ENCODE peak calls at places on chromosomes 3 and 15, in eight cellular contexts. One of them, this sample, is unnamed.

GRCh38 chr15:55869660-55870059 is 123.8 kb downstream of the NEDD4 start:
- DNase-seq in endodermal cell: no peak
- DNase-seq in GM23248: no peak
- DNase-seq in HCT116: no peak
- DNase-seq in H9: no peak
- DNase-seq in tibial nerve: no peak
- DNase-seq in esophagus muscularis mucosa: no peak
- DNase-seq in Karpas-422: no peak
- DNase-seq in this sample: no peak

GRCh38 chr3:66567066-66567465 is 66.2 kb upstream of the LRIG1 start:
- DNase-seq in endodermal cell: no peak
- DNase-seq in GM23248: no peak
- DNase-seq in HCT116: no peak
- DNase-seq in H9: no peak
- DNase-seq in tibial nerve: no peak
- DNase-seq in esophagus muscularis mucosa: no peak
- DNase-seq in Karpas-422: no peak
- DNase-seq in this sample: no peak

GRCh38 chr3:57556459-57557087 is 499 bp downstream of the PDE12 start:
- DNase-seq in endodermal cell: no peak
- DNase-seq in GM23248: peak; percentile 64
- DNase-seq in HCT116: no peak
- DNase-seq in H9: no peak
- DNase-seq in tibial nerve: no peak
- DNase-seq in esophagus muscularis mucosa: no peak
- DNase-seq in Karpas-422: peak; percentile 65
- DNase-seq in this sample: no peak

GRCh38 chr3:99962703-99963102 is 145.0 kb downstream of the CMSS1 start:
- DNase-seq in endodermal cell: no peak
- DNase-seq in GM23248: peak; percentile 88
- DNase-seq in HCT116: no peak
- DNase-seq in H9: no peak
- DNase-seq in tibial nerve: no peak
- DNase-seq in esophagus muscularis mucosa: no peak
- DNase-seq in Karpas-422: no peak
- DNase-seq in this sample: no peak

GRCh38 chr3:14949126-14949525 is 1.7 kb downstream of the NR2C2 start:
- DNase-seq in endodermal cell: peak; percentile 56
- DNase-seq in GM23248: peak; percentile 40
- DNase-seq in HCT116: no peak
- DNase-seq in H9: no peak
- DNase-seq in tibial nerve: no peak
- DNase-seq in esophagus muscularis mucosa: no peak
- DNase-seq in Karpas-422: no peak
- DNase-seq in this sample: no peak

GRCh38 chr15:45834622-45835021 is 199.8 kb downstream of the SQOR start:
- DNase-seq in endodermal cell: no peak
- DNase-seq in GM23248: no peak
- DNase-seq in HCT116: no peak
- DNase-seq in H9: no peak
- DNase-seq in tibial nerve: no peak
- DNase-seq in esophagus muscularis mucosa: no peak
- DNase-seq in Karpas-422: no peak
- DNase-seq in this sample: no peak

GRCh38 chr15:77993374-77993911 is 84.1 kb downstream of the TBC1D2B start:
- DNase-seq in endodermal cell: no peak
- DNase-seq in GM23248: no peak
- DNase-seq in HCT116: no peak
- DNase-seq in H9: no peak
- DNase-seq in tibial nerve: no peak
- DNase-seq in esophagus muscularis mucosa: no peak
- DNase-seq in Karpas-422: no peak
- DNase-seq in this sample: no peak

GRCh38 chr3:41000471-41000870 is 198.8 kb upstream of the CTNNB1 start:
- DNase-seq in endodermal cell: no peak
- DNase-seq in GM23248: peak; percentile 58
- DNase-seq in HCT116: no peak
- DNase-seq in H9: no peak
- DNase-seq in tibial nerve: peak; percentile 30
- DNase-seq in esophagus muscularis mucosa: no peak
- DNase-seq in Karpas-422: no peak
- DNase-seq in this sample: peak; percentile 61

GRCh38 chr3:141477224-141477623 is 9.6 kb upstream of the RASA2 start:
- DNase-seq in endodermal cell: no peak
- DNase-seq in GM23248: peak; percentile 94
- DNase-seq in HCT116: no peak
- DNase-seq in H9: no peak
- DNase-seq in tibial nerve: no peak
- DNase-seq in esophagus muscularis mucosa: no peak
- DNase-seq in Karpas-422: no peak
- DNase-seq in this sample: no peak

GRCh38 chr3:66140763-66141372 is 79.9 kb upstream of the SLC25A26 start:
- DNase-seq in endodermal cell: no peak
- DNase-seq in GM23248: peak; percentile 6
- DNase-seq in HCT116: peak; percentile 15
- DNase-seq in H9: no peak
- DNase-seq in tibial nerve: no peak
- DNase-seq in esophagus muscularis mucosa: no peak
- DNase-seq in Karpas-422: no peak
- DNase-seq in this sample: no peak

GRCh38 chr15:55916666-55917409 is 76.6 kb downstream of the NEDD4 start:
- DNase-seq in endodermal cell: no peak
- DNase-seq in GM23248: peak; percentile 90
- DNase-seq in HCT116: no peak
- DNase-seq in H9: no peak
- DNase-seq in tibial nerve: no peak
- DNase-seq in esophagus muscularis mucosa: no peak
- DNase-seq in Karpas-422: no peak
- DNase-seq in this sample: no peak

GRCh38 chr15:27831384-27832262 is 267.5 kb downstream of the OCA2 start:
- DNase-seq in endodermal cell: peak; percentile 32
- DNase-seq in GM23248: no peak
- DNase-seq in HCT116: no peak
- DNase-seq in H9: no peak
- DNase-seq in tibial nerve: no peak
- DNase-seq in esophagus muscularis mucosa: peak; percentile 79
- DNase-seq in Karpas-422: no peak
- DNase-seq in this sample: no peak
- H3K9me3 ChIP-seq in endodermal cell: no peaks in the 10 kb centered on the region
- H3K9me3 ChIP-seq in GM23248: no peaks in the 10 kb centered on the region
- H3K9me3 ChIP-seq in HCT116: peaks cover 29% of the 10 kb centered on the region
- H3K9me3 ChIP-seq in H9: no peaks in the 10 kb centered on the region
- H3K9me3 ChIP-seq in tibial nerve: no peaks in the 10 kb centered on the region
- H3K9me3 ChIP-seq in esophagus muscularis mucosa: no peaks in the 10 kb centered on the region
- H3K9me3 ChIP-seq in Karpas-422: peaks cover 10% of the 10 kb centered on the region
- H3K9me3 ChIP-seq in this sample: no peaks in the 10 kb centered on the region

DNA sequence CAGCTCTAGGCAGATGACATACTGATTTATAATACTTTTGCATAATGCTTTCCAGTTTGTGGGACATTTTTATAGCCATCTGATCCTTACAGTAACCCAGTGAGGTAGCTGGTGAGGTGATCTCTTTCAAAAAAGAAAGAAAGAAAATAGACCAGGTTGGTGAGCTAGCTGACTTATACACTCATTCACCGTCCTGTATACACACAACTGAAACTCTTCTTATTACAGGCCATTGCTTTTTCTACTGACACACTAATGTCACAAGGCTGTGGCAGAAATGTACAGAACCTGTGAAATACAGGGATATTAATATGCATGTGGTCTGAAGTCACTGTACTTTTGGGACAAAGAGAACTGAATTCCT is 150.2 kb upstream of the BHLHE40 start:
- DNase-seq in endodermal cell: no peak
- DNase-seq in GM23248: peak; percentile 10
- DNase-seq in HCT116: no peak
- DNase-seq in H9: no peak
- DNase-seq in tibial nerve: no peak
- DNase-seq in esophagus muscularis mucosa: no peak
- DNase-seq in Karpas-422: no peak
- DNase-seq in this sample: no peak
- H3K4me1 ChIP-seq in endodermal cell: peaks cover 9% of the 10 kb centered on the region
- H3K4me1 ChIP-seq in GM23248: peaks cover 74% of the 10 kb centered on the region
- H3K4me1 ChIP-seq in HCT116: peaks cover 54% of the 10 kb centered on the region
- H3K4me1 ChIP-seq in H9: peaks cover 2% of the 10 kb centered on the region
- H3K4me1 ChIP-seq in tibial nerve: peaks cover 56% of the 10 kb centered on the region
- H3K4me1 ChIP-seq in esophagus muscularis mucosa: peaks cover 73% of the 10 kb centered on the region
- H3K4me1 ChIP-seq in Karpas-422: peaks cover 16% of the 10 kb centered on the region
- H3K4me1 ChIP-seq in this sample: peaks cover 71% of the 10 kb centered on the region

DNA sequence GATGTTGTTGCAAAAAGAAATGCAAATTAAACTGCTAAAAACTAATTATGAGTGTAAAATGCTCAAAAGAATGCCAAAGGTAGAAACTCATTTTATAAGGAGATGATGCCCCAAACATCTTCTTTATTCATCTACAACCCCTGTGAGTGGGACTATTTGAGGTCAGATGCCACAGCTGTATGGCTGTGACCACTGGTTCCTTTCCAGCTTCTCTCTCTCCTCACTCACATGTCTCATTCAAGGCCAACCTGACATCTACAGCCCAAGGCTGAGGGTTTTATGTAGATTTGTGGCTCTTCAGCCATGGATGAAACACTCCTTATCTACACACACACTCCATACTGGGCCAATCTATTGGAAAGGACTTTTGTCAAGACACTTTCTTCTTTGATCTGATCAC is 231.3 kb downstream of the KCNMB2 start:
- DNase-seq in endodermal cell: no peak
- DNase-seq in GM23248: no peak
- DNase-seq in HCT116: no peak
- DNase-seq in H9: no peak
- DNase-seq in tibial nerve: no peak
- DNase-seq in esophagus muscularis mucosa: no peak
- DNase-seq in Karpas-422: no peak
- DNase-seq in this sample: no peak
- H3K27ac ChIP-seq in endodermal cell: no peak overlapping the region
- H3K27ac ChIP-seq in GM23248: no peak overlapping the region
- H3K27ac ChIP-seq in HCT116: no peak overlapping the region
- H3K27ac ChIP-seq in H9: no peak overlapping the region
- H3K27ac ChIP-seq in tibial nerve: no peak overlapping the region
- H3K27ac ChIP-seq in esophagus muscularis mucosa: no peak overlapping the region
- H3K27ac ChIP-seq in Karpas-422: no peak overlapping the region
- H3K27ac ChIP-seq in this sample: no peak overlapping the region

GRCh38 chr15:69685524-69686452 is 233.2 kb downstream of the RPLP1 start:
- DNase-seq in endodermal cell: no peak
- DNase-seq in GM23248: no peak
- DNase-seq in HCT116: no peak
- DNase-seq in H9: no peak
- DNase-seq in tibial nerve: no peak
- DNase-seq in esophagus muscularis mucosa: no peak
- DNase-seq in Karpas-422: no peak
- DNase-seq in this sample: no peak
- H3K9me3 ChIP-seq in endodermal cell: peaks cover 26% of the 10 kb centered on the region
- H3K9me3 ChIP-seq in GM23248: peaks cover 3% of the 10 kb centered on the region
- H3K9me3 ChIP-seq in HCT116: peaks cover 20% of the 10 kb centered on the region
- H3K9me3 ChIP-seq in H9: peaks cover 6% of the 10 kb centered on the region
- H3K9me3 ChIP-seq in tibial nerve: no peaks in the 10 kb centered on the region
- H3K9me3 ChIP-seq in esophagus muscularis mucosa: peaks cover 43% of the 10 kb centered on the region
- H3K9me3 ChIP-seq in Karpas-422: peaks cover 11% of the 10 kb centered on the region
- H3K9me3 ChIP-seq in this sample: peaks cover 33% of the 10 kb centered on the region

DNA sequence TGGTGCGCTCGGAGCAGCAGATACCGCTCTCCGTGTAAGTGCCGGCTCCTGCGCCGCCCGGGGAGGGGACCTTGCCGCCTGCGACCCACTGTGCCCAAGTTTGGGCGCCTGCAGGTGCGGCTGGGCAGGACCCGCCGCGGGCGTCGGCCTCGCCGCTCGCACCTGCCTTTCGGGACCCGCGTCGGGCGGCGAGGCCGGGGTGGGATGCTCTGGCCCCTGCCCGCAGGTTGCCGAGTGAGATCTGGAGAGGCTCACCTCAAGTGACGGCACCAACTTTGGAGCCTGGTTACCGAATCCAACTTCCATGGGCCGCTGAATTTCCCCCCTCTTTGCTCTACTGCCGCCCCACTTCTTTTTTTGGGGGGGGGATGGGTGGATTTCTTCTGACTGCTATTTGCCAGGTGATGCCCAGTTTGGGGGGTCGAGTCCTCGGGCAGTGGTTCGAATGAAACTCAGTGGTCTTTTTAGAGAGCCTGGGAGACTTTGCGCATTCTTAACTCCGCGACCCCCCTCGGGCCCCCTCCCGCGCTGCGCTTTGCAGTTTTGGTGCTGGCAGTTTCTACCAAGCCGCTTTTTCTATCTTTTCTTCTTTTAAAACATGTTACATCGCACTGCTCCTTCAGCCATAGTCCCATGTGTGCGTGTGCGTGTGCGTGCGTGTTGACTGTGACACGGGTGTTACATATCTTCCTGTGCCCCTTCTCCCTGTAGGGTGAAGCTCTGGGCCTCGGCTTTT is 618 bp downstream of the CACNA2D3 start:
- DNase-seq in endodermal cell: peak; percentile 69
- DNase-seq in GM23248: no peak
- DNase-seq in HCT116: no peak
- DNase-seq in H9: no peak
- DNase-seq in tibial nerve: no peak
- DNase-seq in esophagus muscularis mucosa: peak; percentile 70
- DNase-seq in Karpas-422: no peak
- DNase-seq in this sample: no peak
- H3K4me1 ChIP-seq in endodermal cell: no peaks in the 10 kb centered on the region
- H3K4me1 ChIP-seq in GM23248: no peaks in the 10 kb centered on the region
- H3K4me1 ChIP-seq in HCT116: no peaks in the 10 kb centered on the region
- H3K4me1 ChIP-seq in H9: no peaks in the 10 kb centered on the region
- H3K4me1 ChIP-seq in tibial nerve: peaks cover 4% of the 10 kb centered on the region
- H3K4me1 ChIP-seq in esophagus muscularis mucosa: peaks cover 34% of the 10 kb centered on the region
- H3K4me1 ChIP-seq in Karpas-422: peaks cover 15% of the 10 kb centered on the region
- H3K4me1 ChIP-seq in this sample: peaks cover 36% of the 10 kb centered on the region

GRCh38 chr15:65385868-65386253 is 8.1 kb upstream of the IGDCC3 start:
- DNase-seq in endodermal cell: no peak
- DNase-seq in GM23248: peak; percentile 23
- DNase-seq in HCT116: no peak
- DNase-seq in H9: no peak
- DNase-seq in tibial nerve: no peak
- DNase-seq in esophagus muscularis mucosa: no peak
- DNase-seq in Karpas-422: no peak
- DNase-seq in this sample: no peak

GRCh38 chr15:65388306-65389080 is 10.7 kb upstream of the IGDCC3 start:
- DNase-seq in endodermal cell: no peak
- DNase-seq in GM23248: no peak
- DNase-seq in HCT116: no peak
- DNase-seq in H9: no peak
- DNase-seq in tibial nerve: no peak
- DNase-seq in esophagus muscularis mucosa: no peak
- DNase-seq in Karpas-422: no peak
- DNase-seq in this sample: no peak

GRCh38 chr15:65386376-65386775 is 8.6 kb upstream of the IGDCC3 start:
- DNase-seq in endodermal cell: no peak
- DNase-seq in GM23248: no peak
- DNase-seq in HCT116: no peak
- DNase-seq in H9: no peak
- DNase-seq in tibial nerve: no peak
- DNase-seq in esophagus muscularis mucosa: no peak
- DNase-seq in Karpas-422: no peak
- DNase-seq in this sample: no peak

GRCh38 chr15:65384895-65385867 is 7.4 kb upstream of the IGDCC3 start:
- DNase-seq in endodermal cell: peak; percentile 97
- DNase-seq in GM23248: peak; percentile 87
- DNase-seq in HCT116: peak; percentile 74
- DNase-seq in H9: peak; percentile 93
- DNase-seq in tibial nerve: peak; percentile 92
- DNase-seq in esophagus muscularis mucosa: peak; percentile 97
- DNase-seq in Karpas-422: peak; percentile 95
- DNase-seq in this sample: peak; percentile 89

DNA sequence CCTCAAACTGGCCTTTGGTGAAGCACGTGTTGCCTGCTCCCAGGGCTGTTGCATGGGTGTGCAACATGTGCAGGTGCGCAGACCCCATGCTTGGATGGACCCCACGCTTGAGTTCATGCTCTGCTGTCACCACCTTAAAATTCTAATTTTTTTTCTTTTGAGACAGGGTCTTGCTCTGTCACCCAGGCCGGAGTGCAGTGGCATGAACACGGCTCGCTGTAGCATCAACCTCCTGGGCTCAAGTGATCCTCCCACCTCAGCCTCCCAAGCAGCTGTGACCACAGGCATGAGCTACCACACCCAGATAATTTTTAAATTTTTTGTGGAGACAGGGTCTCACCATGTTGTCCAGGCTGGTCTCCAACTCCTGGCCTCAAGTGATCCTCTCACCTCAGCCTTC is 9.1 kb upstream of the IGDCC3 start:
- DNase-seq in endodermal cell: no peak
- DNase-seq in GM23248: no peak
- DNase-seq in HCT116: no peak
- DNase-seq in H9: no peak
- DNase-seq in tibial nerve: no peak
- DNase-seq in esophagus muscularis mucosa: no peak
- DNase-seq in Karpas-422: no peak
- DNase-seq in this sample: no peak
- H3K27ac ChIP-seq in endodermal cell: no peak overlapping the region
- H3K27ac ChIP-seq in GM23248: no peak overlapping the region
- H3K27ac ChIP-seq in HCT116: no peak overlapping the region
- H3K27ac ChIP-seq in H9: no peak overlapping the region
- H3K27ac ChIP-seq in tibial nerve: no peak overlapping the region
- H3K27ac ChIP-seq in esophagus muscularis mucosa: no peak overlapping the region
- H3K27ac ChIP-seq in Karpas-422: no peak overlapping the region
- H3K27ac ChIP-seq in this sample: no peak overlapping the region

This sample was measured in tibial artery.